ENCODE peak calls at places on chromosomes 2 and 18, in eight cellular contexts. A is HepG2, H is GM12878, V is SK-N-SH, Q is GM23338, I is HCT116, M is K562, N is HL-60. P is an unnamed sample.

GRCh38 chr2:104412384-104412783 is 441.5 kb upstream of the POU3F3 start:
- DNase-seq in I (no peak), Q (peak; percentile 78), V (peak; percentile 51), M (peak; percentile 41), H (no peak), N (peak; percentile 18), A (peak; percentile 20), P (peak; percentile 12)

GRCh38 chr2:72117029-72117428 is 30.6 kb downstream of the CYP26B1 start:
- DNase-seq in H (no peak), A (no peak), I (no peak), Q (no peak), N (no peak), V (no peak), M (no peak), P (no peak)

GRCh38 chr18:23838801-23839366 is 149.6 kb downstream of the LAMA3 start:
- DNase-seq in V (no peak), I (no peak), N (no peak), M (no peak), A (no peak), Q (no peak), H (no peak), P (no peak)

GRCh38 chr2:128414351-128414750 is 95.7 kb upstream of the HS6ST1 start:
- DNase-seq in A (no peak), N (no peak), M (no peak), H (no peak), Q (no peak), V (peak; percentile 36), I (no peak), P (no peak)

GRCh38 chr2:15559379-15559778 is 1.8 kb downstream of the NBAS start:
- DNase-seq in I (no peak), M (peak; percentile 24), V (no peak), H (no peak), A (no peak), Q (no peak), N (no peak), P (no peak)

GRCh38 chr2:30272761-30273573 is 41.6 kb downstream of the LBH start:
- DNase-seq in H (no peak), A (no peak), Q (no peak), V (no peak), I (no peak), N (no peak), M (no peak), P (no peak)

GRCh38 chr2:86453838-86454237 is 12.7 kb downstream of the KDM3A start:
- DNase-seq in Q (no peak), I (no peak), H (no peak), A (no peak), M (no peak), N (no peak), V (no peak), P (no peak)

GRCh38 chr18:57094199-57094598 is 52.7 kb upstream of the BOD1L2 start:
- DNase-seq in N (no peak), Q (no peak), I (no peak), H (no peak), A (no peak), V (peak; percentile 34), M (no peak), P (no peak)

GRCh38 chr2:221142341-221142740 is 429.8 kb downstream of the EPHA4 start:
- DNase-seq in A (no peak), N (no peak), H (no peak), I (no peak), Q (no peak), M (no peak), V (no peak), P (no peak)

GRCh38 chr2:188916831-188917230 is 57.3 kb upstream of the COL3A1 start:
- DNase-seq in I (no peak), Q (no peak), A (no peak), H (no peak), M (no peak), N (no peak), V (no peak), P (no peak)

GRCh38 chr2:196963043-196963442 is 36.5 kb upstream of the PGAP1 start:
- DNase-seq in I (no peak), M (no peak), Q (no peak), V (no peak), A (no peak), N (no peak), H (no peak), P (no peak)

GRCh38 chr2:160592401-160592800 is 98.8 kb upstream of the RBMS1 start:
- DNase-seq in N (no peak), Q (no peak), I (no peak), H (no peak), M (no peak), A (no peak), V (no peak), P (no peak)

GRCh38 chr2:208097801-208098200 is 26.5 kb downstream of the CRYGD start:
- DNase-seq in A (no peak), Q (no peak), H (no peak), I (no peak), M (no peak), N (no peak), V (no peak), P (no peak)

GRCh38 chr2:8679567-8679826 is 2.4 kb upstream of the ID2 start:
- DNase-seq in M (no peak), H (no peak), A (no peak), I (no peak), N (no peak), V (no peak), Q (no peak), P (no peak)

GRCh38 chr18:32683044-32683443 is 89.8 kb downstream of the KLHL14 start:
- DNase-seq in H (no peak), A (no peak), N (no peak), Q (peak; percentile 46), V (no peak), I (no peak), M (no peak), P (no peak)

GRCh38 chr2:219698684-219699439 is 71.4 kb downstream of the SLC4A3 start:
- DNase-seq in Q (peak; percentile 36), V (no peak), I (peak; percentile 99), A (no peak), H (no peak), M (no peak), N (no peak), P (no peak)

GRCh38 chr2:196275646-196276352 is 104.4 kb upstream of the STK17B start:
- DNase-seq in A (no peak), M (peak; percentile 31), Q (no peak), I (no peak), N (no peak), V (no peak), H (no peak), P (no peak)

GRCh38 chr2:8158714-8159113 is 523.1 kb upstream of the ID2 start:
- DNase-seq in I (no peak), H (no peak), Q (peak; percentile 13), N (no peak), V (no peak), A (no peak), M (no peak), P (no peak)

GRCh38 chr18:48534364-48534763 is 4.5 kb upstream of the CTIF start:
- DNase-seq in M (no peak), V (no peak), Q (no peak), I (no peak), A (no peak), N (no peak), H (no peak), P (no peak)

GRCh38 chr2:213152065-213152794 is 818 bp upstream of the IKZF2 start:
- DNase-seq in H (no peak), M (peak; percentile 39), A (peak; percentile 27), I (peak; percentile 2), Q (peak; percentile 66), N (peak; percentile 48), V (peak; percentile 72), P (no peak)

GRCh38 chr2:41963661-41964525 is 83.9 kb upstream of the PKDCC start:
- DNase-seq in A (peak; percentile 32), H (no peak), I (no peak), Q (peak; percentile 63), V (peak; percentile 67), M (no peak), N (no peak), P (no peak)
- TF ChIP-seq POLR2AphosphoS5 in A (no peak), H (no peak), I (no peak), Q (no peak), V (no peak), M (no peak), N (no peak), P (no peak)

GRCh38 chr2:172437419-172438063 is 10.2 kb downstream of the ITGA6 start:
- DNase-seq in N (peak; percentile 27), A (no peak), V (no peak), H (peak; percentile 16), M (no peak), I (no peak), Q (no peak), P (no peak)
- TF ChIP-seq REST in N (no peak), A (no peak), V (no peak), H (no peak), M (no peak), I (no peak), Q (no peak), P (no peak)

DNA sequence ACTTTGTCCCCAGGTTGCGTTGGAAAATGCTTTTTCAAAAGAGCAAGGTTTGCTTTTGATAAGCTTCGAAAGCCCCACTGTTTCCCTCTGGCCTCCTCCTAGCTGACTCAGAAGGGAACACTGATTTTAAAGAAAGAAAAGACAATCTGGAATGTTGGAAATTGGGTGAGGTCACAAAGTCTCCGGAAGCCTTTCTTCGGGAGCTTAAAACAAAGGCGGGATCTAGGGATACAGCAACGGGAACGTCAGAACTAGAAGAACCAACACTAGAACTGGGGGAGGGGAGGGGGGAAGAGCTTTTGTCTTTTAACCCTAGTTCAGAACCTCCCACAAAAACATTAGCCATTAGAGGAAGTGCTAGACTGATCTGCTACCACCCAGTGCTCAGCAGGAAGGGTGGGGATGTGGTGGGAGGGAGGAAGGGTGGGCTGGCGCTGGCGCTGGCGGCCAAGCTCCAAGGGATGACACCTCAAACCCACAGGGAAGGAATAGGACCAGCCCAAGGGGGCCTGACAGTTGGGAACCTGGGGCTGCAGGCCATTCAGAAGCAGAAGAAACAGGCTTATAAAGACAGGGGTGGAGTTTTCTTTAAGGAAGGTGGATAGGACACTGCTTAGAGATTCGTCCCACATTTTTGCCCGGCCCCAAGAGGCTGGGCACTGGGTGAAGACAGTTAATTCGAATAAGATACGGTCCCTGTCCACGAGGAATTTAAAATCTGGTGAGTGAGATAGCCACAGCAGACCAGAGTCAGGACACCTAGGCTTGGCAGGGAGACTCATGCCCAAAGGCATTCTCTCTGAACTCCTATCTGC is 1.7 kb downstream of the TMSB10 start:
- DNase-seq in V (peak; percentile 70), A (peak; percentile 57), H (no peak), N (peak; percentile 73), Q (peak; percentile 84), I (peak; percentile 83), M (peak; percentile 62), P (no peak)
- TF ChIP-seq POLR2AphosphoS5 in V (peak; percentile 76), A (peak; percentile 26), H (peak; percentile 79), N (no peak), Q (peak; percentile 65), I (peak; percentile 95), M (no peak), P (peak; percentile 75)

DNA sequence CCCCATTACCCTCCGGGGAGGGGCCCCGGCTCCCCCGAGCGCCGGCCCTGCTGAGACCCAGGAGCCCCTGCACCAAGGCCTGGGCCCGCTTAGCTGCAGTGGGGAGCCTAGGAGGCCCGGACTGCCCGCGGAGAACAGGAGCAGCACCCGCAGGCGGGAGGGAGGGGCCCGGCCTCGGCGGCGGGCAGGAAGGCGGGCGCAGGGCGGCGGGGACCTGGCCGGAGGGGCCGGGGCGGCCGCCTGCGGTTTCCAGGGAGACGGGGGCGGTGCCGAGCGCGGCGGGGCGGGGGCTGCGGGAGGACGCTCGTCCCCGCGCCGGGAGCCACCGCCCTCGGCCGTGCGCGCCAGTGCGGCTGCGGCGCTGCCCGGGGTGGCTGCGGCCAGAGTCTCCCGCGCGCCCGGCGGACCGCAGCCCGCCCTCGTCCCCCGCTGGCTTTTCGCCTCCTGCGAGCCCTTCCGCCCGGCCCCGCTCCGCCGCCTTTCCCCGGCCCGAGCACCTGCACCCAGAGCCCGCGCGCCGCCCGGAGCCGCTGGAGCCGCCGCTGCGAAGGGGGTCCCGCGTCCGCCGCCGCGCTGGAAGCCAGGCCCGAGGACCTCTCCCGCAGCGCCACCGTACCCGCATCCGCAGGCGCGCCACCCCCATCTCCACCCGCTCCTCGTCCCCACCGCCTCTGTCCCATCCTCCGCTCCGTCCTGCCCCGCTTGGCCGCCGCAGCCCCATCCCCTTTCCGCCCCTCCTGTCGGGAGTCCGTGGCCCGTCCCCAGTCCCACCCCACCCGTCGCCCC is 17.2 kb downstream of the GPC1 start:
- DNase-seq in H (no peak), M (peak; percentile 72), Q (peak; percentile 72), N (no peak), I (no peak), A (peak; percentile 41), V (peak; percentile 98), P (no peak)
- TF ChIP-seq REST in H (no peak), M (no peak), Q (no peak), N (no peak), I (no peak), A (no peak), V (no peak), P (no peak)